ENCODE peak calls at places on chromosomes 11 and 22, in five cellular contexts. A is choroid plexus epithelial cell, V is transverse colon, Z is AG10803, S is IMR-90. J is an unnamed sample.
A peak's percentile ranks its signal among the peaks of the same experiment; 100 is the strongest.

GRCh38 chr11:95508219-95508880 is 277.3 kb upstream of the SESN3 start:
- DNase-seq in A (no peak), V (no peak), Z (no peak), S (no peak), J (no peak)

GRCh38 chr11:66363805-66364535 is 7.6 kb downstream of the SLC29A2 start:
- DNase-seq in A (peak; percentile 30), V (peak; percentile 74), Z (no peak), S (no peak), J (peak; percentile 54)

GRCh38 chr11:28442113-28442512 is 333.9 kb downstream of the METTL15 start:
- DNase-seq in A (no peak), V (no peak), Z (peak; percentile 30), S (no peak), J (no peak)

GRCh38 chr11:134146598-134146997 is 77.2 kb downstream of the NCAPD3 start:
- DNase-seq in A (no peak), V (no peak), Z (no peak), S (no peak), J (no peak)

GRCh38 chr11:16863382-16863781 is 124.9 kb downstream of the C11orf58 start:
- DNase-seq in A (peak; percentile 16), V (no peak), Z (no peak), S (no peak), J (peak; percentile 29)

GRCh38 chr11:6572215-6572614 is 31.2 kb downstream of the RRP8 start:
- DNase-seq in A (peak; percentile 79), V (no peak), Z (peak; percentile 88), S (peak; percentile 84), J (no peak)

GRCh38 chr11:18172686-18173085 is at the start of gene MRGPRX4:
- DNase-seq in A (no peak), V (no peak), Z (no peak), S (no peak), J (no peak)

GRCh38 chr22:42376721-42377177 is 55.5 kb downstream of the NFAM1 start:
- DNase-seq in A (peak; percentile 41), V (peak; percentile 58), Z (peak; percentile 92), S (peak; percentile 19), J (peak; percentile 79)

GRCh38 chr22:36113121-36113520 is 47.4 kb downstream of the APOL3 start:
- DNase-seq in A (no peak), V (no peak), Z (no peak), S (no peak), J (no peak)

GRCh38 chr11:11898648-11899047 is 56.9 kb downstream of the USP47 start:
- DNase-seq in A (no peak), V (no peak), Z (no peak), S (no peak), J (no peak)

GRCh38 chr11:61955416-61956135 is 5.4 kb downstream of the BEST1 start:
- DNase-seq in A (peak; percentile 47), V (peak; percentile 46), Z (peak; percentile 21), S (no peak), J (no peak)

GRCh38 chr11:73342633-73343032 is 33.6 kb upstream of the RELT start:
- DNase-seq in A (no peak), V (no peak), Z (no peak), S (no peak), J (peak; percentile 30)

GRCh38 chr11:104968856-104969776 is 742 bp upstream of the CASP4 start:
- DNase-seq in A (peak; percentile 36), V (peak; percentile 10), Z (peak; percentile 48), S (peak; percentile 34), J (peak; percentile 34)

GRCh38 chr22:21942407-21942895 is 10.2 kb downstream of the PPM1F start:
- DNase-seq in A (peak; percentile 87), V (peak; percentile 52), Z (peak; percentile 86), S (peak; percentile 88), J (no peak)

GRCh38 chr11:8988329-8989234 is 15.2 kb downstream of the NRIP3 start:
- DNase-seq in A (peak; percentile 52), V (no peak), Z (peak; percentile 50), S (peak; percentile 65), J (no peak)

GRCh38 chr11:12235549-12235944 is 125.2 kb downstream of the MICAL2 start:
- DNase-seq in A (peak; percentile 56), V (no peak), Z (no peak), S (peak; percentile 34), J (peak; percentile 46)

GRCh38 chr11:69018924-69019323 is 5.9 kb upstream of the MRGPRF start:
- DNase-seq in A (no peak), V (no peak), Z (peak; percentile 94), S (peak; percentile 71), J (peak; percentile 44)

GRCh38 chr11:79122759-79123158 is 318.1 kb downstream of the TENM4 start:
- DNase-seq in A (no peak), V (no peak), Z (no peak), S (no peak), J (no peak)

GRCh38 chr11:210803-211180 is 3.3 kb downstream of the RIC8A start:
- DNase-seq in A (no peak), V (no peak), Z (no peak), S (no peak), J (no peak)

GRCh38 chr11:4194889-4195288 is 100.3 kb downstream of the RRM1 start:
- DNase-seq in A (no peak), V (no peak), Z (no peak), S (no peak), J (no peak)

GRCh38 chr22:48595511-48595905 is 1232.2 kb downstream of the BRD1 start:
- DNase-seq in A (no peak), V (no peak), Z (no peak), S (no peak), J (no peak)

GRCh38 chr11:32497951-32498350 is 62.6 kb upstream of the WT1 start:
- DNase-seq in A (no peak), V (no peak), Z (no peak), S (no peak), J (no peak)

GRCh38 chr11:24046731-24047130 is 450.1 kb upstream of the LUZP2 start:
- DNase-seq in A (peak; percentile 26), V (no peak), Z (no peak), S (peak; percentile 44), J (no peak)

GRCh38 chr11:57432017-57432590 is 5.2 kb upstream of the SLC43A3 start:
- DNase-seq in A (no peak), V (no peak), Z (no peak), S (no peak), J (no peak)

GRCh38 chr11:57427692-57428082 is 766 bp upstream of the SLC43A3 start:
- DNase-seq in A (no peak), V (peak; percentile 54), Z (peak; percentile 91), S (peak; percentile 57), J (peak; percentile 79)

GRCh38 chr11:57430946-57431345 is 4.0 kb upstream of the SLC43A3 start:
- DNase-seq in A (no peak), V (no peak), Z (no peak), S (no peak), J (no peak)

GRCh38 chr11:57428643-57429042 is 1.7 kb upstream of the SLC43A3 start:
- DNase-seq in A (no peak), V (no peak), Z (no peak), S (no peak), J (no peak)

DNA sequence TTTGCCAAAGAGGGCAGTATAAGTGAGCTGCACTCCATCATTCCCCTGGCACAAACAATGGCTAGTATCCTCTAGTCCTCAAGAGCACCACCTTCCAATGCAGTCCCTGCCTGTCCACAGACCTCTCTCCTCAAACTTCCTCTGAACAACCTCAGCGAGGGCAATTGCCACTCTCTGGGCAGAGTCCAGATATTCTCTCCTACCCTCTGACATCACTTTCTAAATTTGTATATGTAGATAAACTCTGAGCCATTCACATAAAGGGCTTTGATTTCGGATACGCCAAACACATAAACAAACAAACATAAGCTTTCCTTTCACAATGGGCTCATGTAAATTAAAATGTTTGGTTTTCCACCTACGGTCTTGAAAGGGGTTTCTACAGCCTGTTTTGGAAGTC is 3.0 kb upstream of the SLC43A3 start:
- DNase-seq in A (no peak), V (no peak), Z (no peak), S (no peak), J (no peak)
- H3K4me3 ChIP-seq in A (no peak overlapping the region), V (no peak overlapping the region), Z (no peak overlapping the region), S (no peak overlapping the region), J (no peak overlapping the region)

DNA sequence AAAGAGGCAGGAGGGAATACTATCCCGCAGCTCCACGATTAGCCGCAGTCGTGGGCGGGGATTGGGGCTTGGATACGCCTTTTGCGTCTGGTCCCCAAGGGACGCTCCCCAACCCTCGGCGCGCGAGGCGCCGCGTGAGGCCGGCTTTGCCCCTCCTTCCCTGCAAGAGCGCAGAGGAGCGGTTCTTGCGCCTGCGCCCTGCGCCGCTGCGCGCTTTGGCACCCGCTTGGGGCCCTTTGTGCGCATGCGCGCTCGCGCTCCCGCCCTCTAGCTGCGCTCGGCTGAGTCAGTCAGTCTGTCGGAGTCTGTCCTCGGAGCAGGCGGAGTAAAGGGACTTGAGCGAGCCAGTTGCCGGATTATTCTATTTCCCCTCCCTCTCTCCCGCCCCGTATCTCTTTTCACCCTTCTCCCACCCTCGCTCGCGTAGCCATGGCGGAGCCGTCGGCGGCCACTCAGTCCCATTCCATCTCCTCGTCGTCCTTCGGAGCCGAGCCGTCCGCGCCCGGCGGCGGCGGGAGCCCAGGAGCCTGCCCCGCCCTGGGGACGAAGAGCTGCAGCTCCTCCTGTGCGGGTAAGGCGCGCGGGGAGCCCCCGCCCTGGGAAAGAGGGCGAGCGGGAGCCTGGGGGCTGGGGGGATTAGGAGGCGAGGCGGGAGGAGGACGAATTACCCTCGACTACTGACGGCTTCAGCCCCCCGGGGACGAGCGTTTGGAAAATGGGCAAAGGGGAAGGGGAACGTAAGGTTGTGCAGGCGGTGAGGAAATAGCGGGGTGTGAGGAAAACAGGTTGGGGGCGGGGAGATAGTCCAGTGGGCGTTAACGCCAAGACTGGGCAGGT is at the start of gene RTN3:
- DNase-seq in A (peak; percentile 99), V (peak; percentile 99), Z (peak; percentile 96), S (peak; percentile 98), J (peak; percentile 96)
- TF ChIP-seq CTCF in A (no peak), V (no peak), Z (no peak), S (peak; percentile 9), J (peak; percentile 48)

GRCh38 chr22:26825960-26826359 is 168.6 kb downstream of the MIAT start:
- DNase-seq in A (no peak), V (no peak), Z (no peak), S (no peak), J (no peak)

GRCh38 chr22:26826431-26826935 is 169.1 kb downstream of the MIAT start:
- DNase-seq in A (no peak), V (no peak), Z (no peak), S (no peak), J (no peak)

GRCh38 chr22:26821854-26822253 is 164.5 kb downstream of the MIAT start:
- DNase-seq in A (no peak), V (no peak), Z (no peak), S (no peak), J (no peak)

GRCh38 chr22:26822300-26822699 is 164.9 kb downstream of the MIAT start:
- DNase-seq in A (no peak), V (no peak), Z (no peak), S (no peak), J (no peak)

GRCh38 chr22:26823966-26824365 is 166.6 kb downstream of the MIAT start:
- DNase-seq in A (no peak), V (no peak), Z (no peak), S (no peak), J (no peak)
- H3K4me3 ChIP-seq in A (no peak overlapping the region), V (no peak overlapping the region), Z (no peak overlapping the region), S (no peak overlapping the region), J (no peak overlapping the region)

DNA sequence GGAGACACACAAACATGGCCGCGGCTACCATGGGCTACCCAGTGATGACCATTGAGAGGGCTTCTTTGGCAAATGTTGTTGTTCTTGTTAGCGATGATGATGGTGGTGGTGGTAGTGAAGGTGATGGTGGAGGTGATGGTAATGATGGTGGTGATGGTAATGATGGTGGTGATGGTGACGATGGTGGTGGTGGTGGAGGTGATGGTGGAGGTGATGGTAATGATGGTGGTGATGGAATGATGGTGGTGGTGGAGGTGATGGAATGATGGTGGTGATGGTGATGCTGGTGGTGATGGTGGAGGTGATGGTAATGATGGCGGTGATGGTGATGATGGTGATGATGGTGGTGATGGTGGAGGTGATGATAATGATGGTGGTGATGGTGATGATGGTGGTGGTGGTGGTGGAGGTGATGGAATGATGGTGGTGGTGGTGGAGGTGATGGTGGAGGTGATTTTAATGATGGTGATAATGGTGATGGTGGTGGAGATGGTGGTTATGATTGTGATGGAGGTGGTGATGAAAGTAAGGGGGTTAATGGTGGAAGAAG is 16.3 kb upstream of the WNT7B start:
- DNase-seq in A (no peak), V (no peak), Z (no peak), S (no peak), J (no peak)
- TF ChIP-seq CTCF in A (no peak), V (no peak), Z (no peak), S (no peak), J (no peak)

J was measured in testis.